ENCODE peak calls at places on chromosomes 11 and 22, in seven cellular contexts. V, Z, R, J, B, W and A are unnamed samples.

GRCh38 chr22:27218521-27218920 is 561.1 kb downstream of the MIAT start:
- DNase-seq in V (no peak), Z (no peak), R (no peak), J (no peak), B (no peak), W (no peak), A (no peak)

GRCh38 chr22:50260801-50261614 is 475 bp downstream of the MAPK12 start:
- DNase-seq in V (no peak), Z (peak), R (peak), J (peak), B (peak), W (peak), A (no peak)

GRCh38 chr11:125626381-125626950 is 1.5 kb downstream of the CHEK1 start:
- DNase-seq in V (no peak), Z (no peak), R (no peak), J (no peak), B (peak), W (no peak), A (no peak)

GRCh38 chr11:114606003-114606801 is 10.6 kb upstream of the NXPE4 start:
- DNase-seq in V (no peak), Z (no peak), R (no peak), J (no peak), B (no peak), W (no peak), A (no peak)

GRCh38 chr22:20145206-20145831 is 5.5 kb downstream of the CCDC188 start:
- DNase-seq in V (no peak), Z (no peak), R (no peak), J (no peak), B (no peak), W (no peak), A (no peak)

GRCh38 chr11:94500181-94500580 is 6.4 kb downstream of the ANKRD49 start:
- DNase-seq in V (no peak), Z (no peak), R (no peak), J (no peak), B (no peak), W (no peak), A (no peak)

GRCh38 chr11:33682446-33682845 is 18.2 kb downstream of the C11orf91 start:
- DNase-seq in V (no peak), Z (no peak), R (no peak), J (no peak), B (no peak), W (no peak), A (peak)

GRCh38 chr11:19241260-19242183 is 777 bp upstream of the E2F8 start:
- DNase-seq in V (peak), Z (no peak), R (peak), J (no peak), B (peak), W (peak), A (no peak)

GRCh38 chr22:38016182-38017078 is 32.1 kb upstream of the SOX10 start:
- DNase-seq in V (no peak), Z (no peak), R (peak), J (peak), B (no peak), W (peak), A (peak)

GRCh38 chr22:27668828-27669797 is 132.4 kb downstream of the MN1 start:
- DNase-seq in V (peak), Z (peak), R (peak), J (no peak), B (no peak), W (peak), A (peak)

GRCh38 chr11:44680982-44681597 is 45.7 kb upstream of the TSPAN18 start:
- DNase-seq in V (no peak), Z (no peak), R (no peak), J (no peak), B (no peak), W (peak), A (no peak)

GRCh38 chr11:124946735-124947141 is 7.3 kb upstream of the CCDC15 start:
- DNase-seq in V (no peak), Z (no peak), R (no peak), J (no peak), B (no peak), W (no peak), A (peak)

GRCh38 chr11:10990160-10990559 is 132.3 kb upstream of the ZBED5 start:
- DNase-seq in V (no peak), Z (no peak), R (peak), J (no peak), B (no peak), W (no peak), A (no peak)

GRCh38 chr11:133712235-133712634 is 133.1 kb downstream of the SPATA19 start:
- DNase-seq in V (no peak), Z (no peak), R (no peak), J (no peak), B (no peak), W (no peak), A (no peak)

GRCh38 chr11:28615542-28615941 is 507.4 kb downstream of the METTL15 start:
- DNase-seq in V (no peak), Z (no peak), R (peak), J (no peak), B (no peak), W (no peak), A (no peak)

GRCh38 chr11:18611196-18611595 is 11.6 kb downstream of the MISFA start:
- DNase-seq in V (no peak), Z (no peak), R (no peak), J (no peak), B (no peak), W (no peak), A (no peak)

GRCh38 chr11:62921573-62922188 is 518 bp upstream of the CHRM1 start:
- DNase-seq in V (no peak), Z (peak), R (no peak), J (peak), B (no peak), W (peak), A (peak)

GRCh38 chr11:48024635-48025071 is 44.3 kb downstream of the PTPRJ start:
- DNase-seq in V (no peak), Z (no peak), R (no peak), J (no peak), B (no peak), W (no peak), A (no peak)

GRCh38 chr22:45868586-45869443 is 108.1 kb downstream of the WNT7B start:
- DNase-seq in V (peak), Z (no peak), R (no peak), J (peak), B (peak), W (no peak), A (no peak)

GRCh38 chr11:65392899-65393298 is 6.5 kb downstream of the FRMD8 start:
- DNase-seq in V (no peak), Z (no peak), R (no peak), J (no peak), B (no peak), W (no peak), A (no peak)

GRCh38 chr22:38981005-38981658 is 1.0 kb upstream of the APOBEC3B start:
- DNase-seq in V (peak), Z (peak), R (peak), J (no peak), B (no peak), W (peak), A (peak)

GRCh38 chr11:100689141-100689540 is 2.1 kb downstream of the ARHGAP42 start:
- DNase-seq in V (no peak), Z (no peak), R (no peak), J (no peak), B (no peak), W (no peak), A (no peak)

GRCh38 chr11:93522448-93522847 is 20.7 kb downstream of the SMCO4 start:
- DNase-seq in V (no peak), Z (no peak), R (no peak), J (no peak), B (no peak), W (no peak), A (no peak)